ENCODE peak calls at places on chromosomes 16 and 17, in five cellular contexts. One of them, this sample, is unnamed.

GRCh38 chr16:28494141-28494851 is at the start of gene APOBR:
- DNase-seq in esophagus muscularis mucosa: peak; percentile 93
- DNase-seq in fibroblast of mammary gland: no peak
- DNase-seq in H1: no peak
- DNase-seq in GM23338: no peak
- DNase-seq in this sample: no peak

GRCh38 chr17:69672924-69673323 is 258.4 kb downstream of the MAP2K6 start:
- DNase-seq in esophagus muscularis mucosa: no peak
- DNase-seq in fibroblast of mammary gland: peak; percentile 48
- DNase-seq in H1: no peak
- DNase-seq in GM23338: no peak
- DNase-seq in this sample: peak; percentile 91

GRCh38 chr17:51184124-51184523 is 17.9 kb downstream of the NME2 start:
- DNase-seq in esophagus muscularis mucosa: no peak
- DNase-seq in fibroblast of mammary gland: no peak
- DNase-seq in H1: no peak
- DNase-seq in GM23338: no peak
- DNase-seq in this sample: peak; percentile 35

GRCh38 chr17:77842148-77842905 is 116.2 kb upstream of the TNRC6C start:
- DNase-seq in esophagus muscularis mucosa: no peak
- DNase-seq in fibroblast of mammary gland: peak; percentile 52
- DNase-seq in H1: no peak
- DNase-seq in GM23338: no peak
- DNase-seq in this sample: peak; percentile 36

GRCh38 chr17:72946696-72947095 is 145.8 kb downstream of the SLC39A11 start:
- DNase-seq in esophagus muscularis mucosa: no peak
- DNase-seq in fibroblast of mammary gland: no peak
- DNase-seq in H1: no peak
- DNase-seq in GM23338: no peak
- DNase-seq in this sample: no peak

GRCh38 chr16:50469121-50469743 is 79.0 kb upstream of the NKD1 start:
- DNase-seq in esophagus muscularis mucosa: no peak
- DNase-seq in fibroblast of mammary gland: no peak
- DNase-seq in H1: no peak
- DNase-seq in GM23338: no peak
- DNase-seq in this sample: no peak

GRCh38 chr17:17710728-17711541 is 29.7 kb downstream of the RAI1 start:
- DNase-seq in esophagus muscularis mucosa: no peak
- DNase-seq in fibroblast of mammary gland: peak; percentile 86
- DNase-seq in H1: no peak
- DNase-seq in GM23338: peak; percentile 92
- DNase-seq in this sample: peak; percentile 82

GRCh38 chr16:1126044-1126443 is 26.9 kb upstream of the CACNA1H start:
- DNase-seq in esophagus muscularis mucosa: no peak
- DNase-seq in fibroblast of mammary gland: no peak
- DNase-seq in H1: no peak
- DNase-seq in GM23338: no peak
- DNase-seq in this sample: no peak

GRCh38 chr16:87761020-87761506 is 4.7 kb downstream of the KLHDC4 start:
- DNase-seq in esophagus muscularis mucosa: no peak
- DNase-seq in fibroblast of mammary gland: no peak
- DNase-seq in H1: no peak
- DNase-seq in GM23338: no peak
- DNase-seq in this sample: no peak

GRCh38 chr16:2787406-2787805 is at the start of gene PRSS33:
- DNase-seq in esophagus muscularis mucosa: no peak
- DNase-seq in fibroblast of mammary gland: no peak
- DNase-seq in H1: no peak
- DNase-seq in GM23338: no peak
- DNase-seq in this sample: no peak

GRCh38 chr17:79223471-79223870 is 148.8 kb downstream of the ENGASE start:
- DNase-seq in esophagus muscularis mucosa: no peak
- DNase-seq in fibroblast of mammary gland: no peak
- DNase-seq in H1: no peak
- DNase-seq in GM23338: no peak
- DNase-seq in this sample: no peak

GRCh38 chr17:4708436-4708835 is 2.0 kb upstream of the ARRB2 start:
- DNase-seq in esophagus muscularis mucosa: no peak
- DNase-seq in fibroblast of mammary gland: no peak
- DNase-seq in H1: no peak
- DNase-seq in GM23338: peak; percentile 80
- DNase-seq in this sample: no peak

GRCh38 chr17:41910701-41911391 is 7.9 kb downstream of the ACLY start:
- DNase-seq in esophagus muscularis mucosa: no peak
- DNase-seq in fibroblast of mammary gland: peak; percentile 99
- DNase-seq in H1: no peak
- DNase-seq in GM23338: no peak
- DNase-seq in this sample: peak; percentile 97

GRCh38 chr16:77841275-77841640 is 52.9 kb downstream of the VAT1L start:
- DNase-seq in esophagus muscularis mucosa: no peak
- DNase-seq in fibroblast of mammary gland: no peak
- DNase-seq in H1: no peak
- DNase-seq in GM23338: no peak
- DNase-seq in this sample: no peak

GRCh38 chr16:56950881-56951771 is 10.6 kb upstream of the CETP start:
- DNase-seq in esophagus muscularis mucosa: no peak
- DNase-seq in fibroblast of mammary gland: peak; percentile 61
- DNase-seq in H1: no peak
- DNase-seq in GM23338: peak; percentile 82
- DNase-seq in this sample: peak; percentile 57

GRCh38 chr17:81121841-81122733 is 43.2 kb upstream of the PVALEF start:
- DNase-seq in esophagus muscularis mucosa: no peak
- DNase-seq in fibroblast of mammary gland: no peak
- DNase-seq in H1: no peak
- DNase-seq in GM23338: peak; percentile 68
- DNase-seq in this sample: no peak

GRCh38 chr17:75565066-75565465 is 22.5 kb upstream of the MYO15B start:
- DNase-seq in esophagus muscularis mucosa: no peak
- DNase-seq in fibroblast of mammary gland: peak; percentile 41
- DNase-seq in H1: no peak
- DNase-seq in GM23338: no peak
- DNase-seq in this sample: peak; percentile 25

GRCh38 chr17:17749025-17749772 is 67.9 kb downstream of the RAI1 start:
- DNase-seq in esophagus muscularis mucosa: no peak
- DNase-seq in fibroblast of mammary gland: no peak
- DNase-seq in H1: no peak
- DNase-seq in GM23338: peak; percentile 64
- DNase-seq in this sample: no peak

GRCh38 chr17:65794572-65794971 is 233.1 kb upstream of the AXIN2 start:
- DNase-seq in esophagus muscularis mucosa: no peak
- DNase-seq in fibroblast of mammary gland: peak; percentile 47
- DNase-seq in H1: no peak
- DNase-seq in GM23338: peak; percentile 81
- DNase-seq in this sample: peak; percentile 35

GRCh38 chr17:75260679-75261335 is 599 bp downstream of the GGA3 start:
- DNase-seq in esophagus muscularis mucosa: no peak
- DNase-seq in fibroblast of mammary gland: no peak
- DNase-seq in H1: no peak
- DNase-seq in GM23338: peak; percentile 56
- DNase-seq in this sample: no peak

GRCh38 chr17:61477204-61477834 is 25.1 kb downstream of the TBX4 start:
- DNase-seq in esophagus muscularis mucosa: no peak
- DNase-seq in fibroblast of mammary gland: no peak
- DNase-seq in H1: no peak
- DNase-seq in GM23338: peak; percentile 37
- DNase-seq in this sample: peak; percentile 33

GRCh38 chr17:44785921-44786320 is 27.1 kb downstream of the ADAM11 start:
- DNase-seq in esophagus muscularis mucosa: no peak
- DNase-seq in fibroblast of mammary gland: no peak
- DNase-seq in H1: no peak
- DNase-seq in GM23338: no peak
- DNase-seq in this sample: no peak

GRCh38 chr16:89495121-89495520 is 4.8 kb upstream of the ANKRD11 start:
- DNase-seq in esophagus muscularis mucosa: no peak
- DNase-seq in fibroblast of mammary gland: peak; percentile 85
- DNase-seq in H1: no peak
- DNase-seq in GM23338: no peak
- DNase-seq in this sample: peak; percentile 65
- TF ChIP-seq CTCF in esophagus muscularis mucosa: no peak
- TF ChIP-seq CTCF in fibroblast of mammary gland: no peak
- TF ChIP-seq CTCF in H1: no peak
- TF ChIP-seq CTCF in GM23338: no peak
- TF ChIP-seq CTCF in this sample: no peak

DNA sequence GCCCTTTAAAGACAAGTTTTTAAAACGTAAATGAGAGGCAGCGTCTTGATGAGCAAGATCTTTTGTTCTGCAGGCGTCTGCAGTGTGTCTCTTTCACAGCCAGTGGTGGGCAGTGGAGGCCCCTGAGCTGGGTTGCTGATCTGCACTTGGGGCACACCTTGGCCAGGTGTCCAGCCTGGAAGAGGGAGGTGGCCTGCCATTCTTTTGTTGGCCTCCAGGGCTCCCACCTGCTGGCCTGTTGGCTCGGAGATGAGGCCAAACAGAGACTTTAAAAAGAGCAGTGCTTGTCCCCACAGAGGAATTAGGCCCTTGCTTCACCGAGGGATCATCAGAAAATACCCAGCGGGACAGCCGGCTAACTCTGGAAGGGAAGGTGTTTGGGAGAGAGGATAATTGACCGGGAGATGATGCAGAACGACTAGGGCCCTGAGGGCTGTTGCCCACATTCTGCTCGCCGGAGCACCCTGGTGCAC is 145.9 kb upstream of the PLCG2 start:
- DNase-seq in esophagus muscularis mucosa: no peak
- DNase-seq in fibroblast of mammary gland: no peak
- DNase-seq in H1: no peak
- DNase-seq in GM23338: peak; percentile 76
- DNase-seq in this sample: no peak
- TF ChIP-seq CTCF in esophagus muscularis mucosa: no peak
- TF ChIP-seq CTCF in fibroblast of mammary gland: no peak
- TF ChIP-seq CTCF in H1: peak; percentile 57
- TF ChIP-seq CTCF in GM23338: peak; percentile 56
- TF ChIP-seq CTCF in this sample: no peak

GRCh38 chr16:51812945-51813344 is 661.9 kb upstream of the SALL1 start:
- DNase-seq in esophagus muscularis mucosa: no peak
- DNase-seq in fibroblast of mammary gland: no peak
- DNase-seq in H1: no peak
- DNase-seq in GM23338: no peak
- DNase-seq in this sample: no peak
- TF ChIP-seq CTCF in esophagus muscularis mucosa: no peak
- TF ChIP-seq CTCF in fibroblast of mammary gland: no peak
- TF ChIP-seq CTCF in H1: no peak
- TF ChIP-seq CTCF in GM23338: no peak
- TF ChIP-seq CTCF in this sample: no peak

DNA sequence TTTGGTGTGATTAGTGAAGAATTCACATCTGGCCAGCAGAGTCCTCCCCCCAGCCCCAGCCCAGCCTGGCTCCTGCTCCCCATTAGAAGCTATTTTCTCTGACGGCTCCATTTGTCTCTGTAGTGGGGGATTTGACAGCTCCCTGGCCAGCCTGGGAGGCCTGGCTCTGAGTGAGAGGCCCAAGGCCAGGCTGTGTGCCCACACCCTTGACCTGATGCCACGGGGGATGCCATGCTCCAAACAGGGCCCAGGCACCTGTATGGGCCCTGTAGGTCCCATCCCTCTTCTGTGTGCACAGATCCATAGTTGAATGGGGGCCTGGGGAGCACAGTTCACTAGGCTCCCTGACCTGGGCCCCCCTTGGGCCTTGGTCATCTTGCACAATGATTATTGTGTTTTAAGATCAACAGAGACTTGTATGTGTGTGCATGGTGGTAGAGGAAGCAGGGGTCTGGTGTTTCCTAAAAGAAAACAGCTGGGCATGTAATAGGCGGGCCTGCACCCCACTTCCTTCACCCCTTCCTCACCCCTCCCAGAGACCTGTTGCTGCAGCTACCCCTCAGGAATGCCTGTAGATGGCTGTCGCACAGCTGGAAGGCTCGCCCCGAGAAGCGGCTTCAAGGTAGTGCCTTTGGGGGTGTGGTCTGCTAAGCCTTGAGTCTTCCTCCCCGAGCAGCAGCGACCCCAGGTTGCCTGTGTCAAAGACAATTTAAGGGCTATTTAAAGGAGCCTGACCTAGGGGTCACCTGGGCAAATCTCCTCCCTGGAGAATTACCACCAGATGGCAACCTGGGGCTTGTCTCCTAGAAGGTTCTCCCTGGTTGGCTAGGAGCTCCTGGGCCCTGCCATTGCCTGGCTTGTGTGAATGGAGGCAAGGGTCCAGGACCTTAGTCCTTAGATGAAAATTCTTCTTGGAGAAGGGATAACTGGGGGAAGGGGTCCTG is 51.0 kb upstream of the TAC4 start:
- DNase-seq in esophagus muscularis mucosa: no peak
- DNase-seq in fibroblast of mammary gland: peak; percentile 13
- DNase-seq in H1: peak; percentile 70
- DNase-seq in GM23338: peak; percentile 91
- DNase-seq in this sample: no peak
- TF ChIP-seq CTCF in esophagus muscularis mucosa: no peak
- TF ChIP-seq CTCF in fibroblast of mammary gland: peak; percentile 14
- TF ChIP-seq CTCF in H1: peak; percentile 39
- TF ChIP-seq CTCF in GM23338: peak; percentile 60
- TF ChIP-seq CTCF in this sample: peak; percentile 19

GRCh38 chr17:43427362-43428043 is 28.7 kb downstream of the ARL4D start:
- DNase-seq in esophagus muscularis mucosa: no peak
- DNase-seq in fibroblast of mammary gland: no peak
- DNase-seq in H1: no peak
- DNase-seq in GM23338: no peak
- DNase-seq in this sample: no peak

GRCh38 chr17:43428524-43428923 is 29.7 kb downstream of the ARL4D start:
- DNase-seq in esophagus muscularis mucosa: no peak
- DNase-seq in fibroblast of mammary gland: no peak
- DNase-seq in H1: no peak
- DNase-seq in GM23338: no peak
- DNase-seq in this sample: no peak

GRCh38 chr17:43430936-43431649 is 32.3 kb downstream of the ARL4D start:
- DNase-seq in esophagus muscularis mucosa: no peak
- DNase-seq in fibroblast of mammary gland: no peak
- DNase-seq in H1: no peak
- DNase-seq in GM23338: no peak
- DNase-seq in this sample: no peak

GRCh38 chr17:43434902-43435319 is 36.1 kb downstream of the ARL4D start:
- DNase-seq in esophagus muscularis mucosa: no peak
- DNase-seq in fibroblast of mammary gland: no peak
- DNase-seq in H1: no peak
- DNase-seq in GM23338: no peak
- DNase-seq in this sample: no peak

DNA sequence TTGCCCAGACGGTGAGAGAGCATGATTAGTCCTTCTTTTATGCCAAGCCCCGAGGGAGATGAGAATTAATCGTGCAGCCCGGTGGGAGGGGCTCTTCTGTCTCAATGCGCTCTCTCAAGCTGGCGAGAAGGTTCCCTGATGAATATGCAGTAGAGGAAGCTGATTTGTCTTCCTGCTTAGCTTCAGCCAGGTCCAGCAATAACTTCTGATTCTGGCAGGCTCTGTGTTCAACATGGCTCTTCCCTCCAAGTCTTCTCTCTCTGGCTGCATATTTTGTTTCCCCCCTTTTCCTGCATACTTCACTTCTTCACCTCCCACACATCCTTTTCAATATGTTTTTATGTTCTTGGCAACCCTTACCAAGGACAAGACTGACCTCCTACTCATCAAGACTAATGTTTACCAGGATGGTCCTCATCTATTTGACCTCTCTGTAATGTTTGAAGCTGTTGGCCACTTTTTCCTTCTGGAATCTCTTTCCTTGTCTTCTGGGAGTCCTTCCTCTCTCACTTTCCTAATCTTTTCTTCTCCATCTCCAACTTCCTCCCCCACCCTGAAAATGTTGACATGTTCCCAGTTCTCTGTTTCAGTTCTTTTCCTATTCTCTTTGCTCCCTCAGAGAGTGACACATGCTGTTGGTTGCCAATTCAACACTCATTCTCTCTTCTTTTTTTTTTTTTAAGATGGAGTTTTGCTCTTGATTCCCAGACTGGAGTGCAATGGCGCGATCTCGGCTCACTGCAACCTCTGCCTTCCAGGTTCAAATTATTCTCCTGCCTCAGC is 33.1 kb downstream of the ARL4D start:
- DNase-seq in esophagus muscularis mucosa: no peak
- DNase-seq in fibroblast of mammary gland: peak; percentile 89
- DNase-seq in H1: no peak
- DNase-seq in GM23338: peak; percentile 19
- DNase-seq in this sample: peak; percentile 90
- TF ChIP-seq CTCF in esophagus muscularis mucosa: no peak
- TF ChIP-seq CTCF in fibroblast of mammary gland: no peak
- TF ChIP-seq CTCF in H1: no peak
- TF ChIP-seq CTCF in GM23338: no peak
- TF ChIP-seq CTCF in this sample: no peak

This sample was measured in fibroblast of the aortic adventitia.